ENCODE peak calls at places on chromosome 3, in five cellular contexts. One of them, this sample, is unnamed.

GRCh38 chr3:167406876-167407492 is 26.9 kb upstream of the ZBBX start:
- DNase-seq in activated gamma-delta T cell treated with anti-CD3 and anti-CD28 coated beads, Interleukin-2, amount 50 U/mL, for 16 hours: no peak
- DNase-seq in activated CD4-positive, alpha-beta T cell treated with anti-CD3 and anti-CD28 coated beads, Interleukin-2, amount 50 U/mL, for 1 hour: no peak
- DNase-seq in ELR: peak
- DNase-seq in RPMI8226: peak
- DNase-seq in this sample: peak

GRCh38 chr3:130850044-130850797 is 43.7 kb upstream of the ATP2C1 start:
- DNase-seq in activated gamma-delta T cell treated with anti-CD3 and anti-CD28 coated beads, Interleukin-2, amount 50 U/mL, for 16 hours: peak
- DNase-seq in activated CD4-positive, alpha-beta T cell treated with anti-CD3 and anti-CD28 coated beads, Interleukin-2, amount 50 U/mL, for 1 hour: peak
- DNase-seq in ELR: peak
- DNase-seq in RPMI8226: peak
- DNase-seq in this sample: peak

GRCh38 chr3:4774531-4774930 is 204.7 kb upstream of the BHLHE40 start:
- DNase-seq in activated gamma-delta T cell treated with anti-CD3 and anti-CD28 coated beads, Interleukin-2, amount 50 U/mL, for 16 hours: no peak
- DNase-seq in activated CD4-positive, alpha-beta T cell treated with anti-CD3 and anti-CD28 coated beads, Interleukin-2, amount 50 U/mL, for 1 hour: no peak
- DNase-seq in ELR: no peak
- DNase-seq in RPMI8226: no peak
- DNase-seq in this sample: peak

GRCh38 chr3:78476076-78476475 is 1291.7 kb downstream of the ROBO1 start:
- DNase-seq in activated gamma-delta T cell treated with anti-CD3 and anti-CD28 coated beads, Interleukin-2, amount 50 U/mL, for 16 hours: no peak
- DNase-seq in activated CD4-positive, alpha-beta T cell treated with anti-CD3 and anti-CD28 coated beads, Interleukin-2, amount 50 U/mL, for 1 hour: no peak
- DNase-seq in ELR: no peak
- DNase-seq in RPMI8226: no peak
- DNase-seq in this sample: no peak

GRCh38 chr3:111577798-111578685 is 17.1 kb downstream of the ZBED2 start:
- DNase-seq in activated gamma-delta T cell treated with anti-CD3 and anti-CD28 coated beads, Interleukin-2, amount 50 U/mL, for 16 hours: no peak
- DNase-seq in activated CD4-positive, alpha-beta T cell treated with anti-CD3 and anti-CD28 coated beads, Interleukin-2, amount 50 U/mL, for 1 hour: no peak
- DNase-seq in ELR: peak
- DNase-seq in RPMI8226: no peak
- DNase-seq in this sample: peak

GRCh38 chr3:53841296-53841695 is 4.9 kb downstream of the CHDH start:
- DNase-seq in activated gamma-delta T cell treated with anti-CD3 and anti-CD28 coated beads, Interleukin-2, amount 50 U/mL, for 16 hours: no peak
- DNase-seq in activated CD4-positive, alpha-beta T cell treated with anti-CD3 and anti-CD28 coated beads, Interleukin-2, amount 50 U/mL, for 1 hour: no peak
- DNase-seq in ELR: no peak
- DNase-seq in RPMI8226: no peak
- DNase-seq in this sample: no peak

GRCh38 chr3:188578579-188579363 is 424.8 kb downstream of the LPP start:
- DNase-seq in activated gamma-delta T cell treated with anti-CD3 and anti-CD28 coated beads, Interleukin-2, amount 50 U/mL, for 16 hours: no peak
- DNase-seq in activated CD4-positive, alpha-beta T cell treated with anti-CD3 and anti-CD28 coated beads, Interleukin-2, amount 50 U/mL, for 1 hour: no peak
- DNase-seq in ELR: peak
- DNase-seq in RPMI8226: no peak
- DNase-seq in this sample: no peak

GRCh38 chr3:68467465-68467864 is 464.9 kb downstream of the TAFA4 start:
- DNase-seq in activated gamma-delta T cell treated with anti-CD3 and anti-CD28 coated beads, Interleukin-2, amount 50 U/mL, for 16 hours: no peak
- DNase-seq in activated CD4-positive, alpha-beta T cell treated with anti-CD3 and anti-CD28 coated beads, Interleukin-2, amount 50 U/mL, for 1 hour: no peak
- DNase-seq in ELR: no peak
- DNase-seq in RPMI8226: no peak
- DNase-seq in this sample: no peak

GRCh38 chr3:79094654-79095053 is 673.1 kb downstream of the ROBO1 start:
- DNase-seq in activated gamma-delta T cell treated with anti-CD3 and anti-CD28 coated beads, Interleukin-2, amount 50 U/mL, for 16 hours: no peak
- DNase-seq in activated CD4-positive, alpha-beta T cell treated with anti-CD3 and anti-CD28 coated beads, Interleukin-2, amount 50 U/mL, for 1 hour: no peak
- DNase-seq in ELR: no peak
- DNase-seq in RPMI8226: no peak
- DNase-seq in this sample: no peak

GRCh38 chr3:123686254-123686653 is 101.4 kb upstream of the HACD2 start:
- DNase-seq in activated gamma-delta T cell treated with anti-CD3 and anti-CD28 coated beads, Interleukin-2, amount 50 U/mL, for 16 hours: no peak
- DNase-seq in activated CD4-positive, alpha-beta T cell treated with anti-CD3 and anti-CD28 coated beads, Interleukin-2, amount 50 U/mL, for 1 hour: no peak
- DNase-seq in ELR: no peak
- DNase-seq in RPMI8226: no peak
- DNase-seq in this sample: no peak

GRCh38 chr3:70108072-70108471 is 108.5 kb downstream of the SAMMSON start:
- DNase-seq in activated gamma-delta T cell treated with anti-CD3 and anti-CD28 coated beads, Interleukin-2, amount 50 U/mL, for 16 hours: no peak
- DNase-seq in activated CD4-positive, alpha-beta T cell treated with anti-CD3 and anti-CD28 coated beads, Interleukin-2, amount 50 U/mL, for 1 hour: no peak
- DNase-seq in ELR: peak
- DNase-seq in RPMI8226: peak
- DNase-seq in this sample: peak

GRCh38 chr3:66483006-66483928 is 17.6 kb downstream of the LRIG1 start:
- DNase-seq in activated gamma-delta T cell treated with anti-CD3 and anti-CD28 coated beads, Interleukin-2, amount 50 U/mL, for 16 hours: no peak
- DNase-seq in activated CD4-positive, alpha-beta T cell treated with anti-CD3 and anti-CD28 coated beads, Interleukin-2, amount 50 U/mL, for 1 hour: peak
- DNase-seq in ELR: no peak
- DNase-seq in RPMI8226: peak
- DNase-seq in this sample: peak

This sample was measured in NCI-H69.